ENCODE peak calls at places on chromosome 19, in four cellular contexts. T is psoas muscle, B is astrocyte, U is bronchial epithelial cell. Q is an unnamed sample.
A peak's percentile ranks its signal among the peaks of the same experiment; 100 is the strongest.

GRCh38 chr19:19427935-19428334 is 22.5 kb downstream of the GATAD2A start:
- DNase-seq in T (no peak), B (no peak), U (no peak), Q (no peak)

GRCh38 chr19:28497137-28497536 is 715.8 kb downstream of the UQCRFS1 start:
- DNase-seq in T (no peak), B (peak; percentile 85), U (peak; percentile 54), Q (no peak)

GRCh38 chr19:7554990-7555864 is 19.7 kb downstream of the PNPLA6 start:
- DNase-seq in T (peak; percentile 53), B (no peak), U (no peak), Q (no peak)

GRCh38 chr19:44602071-44602470 is 11.3 kb upstream of the IGSF23 start:
- DNase-seq in T (no peak), B (no peak), U (peak; percentile 58), Q (no peak)

GRCh38 chr19:28319918-28320317 is 893.0 kb downstream of the UQCRFS1 start:
- DNase-seq in T (no peak), B (no peak), U (no peak), Q (no peak)

GRCh38 chr19:7679017-7679720 is 1.5 kb upstream of the TRAPPC5 start:
- DNase-seq in T (peak; percentile 64), B (no peak), U (peak; percentile 6), Q (peak; percentile 60)

GRCh38 chr19:48963371-48964204 is 1.5 kb upstream of the FTL start:
- DNase-seq in T (peak; percentile 88), B (peak; percentile 51), U (peak; percentile 56), Q (peak; percentile 86)

GRCh38 chr19:2613507-2614295 is 88.8 kb downstream of the GNG7 start:
- DNase-seq in T (peak; percentile 64), B (no peak), U (no peak), Q (peak; percentile 65)

GRCh38 chr19:19568802-19569756 is 31.0 kb downstream of the CILP2 start:
- DNase-seq in T (no peak), B (peak; percentile 59), U (peak; percentile 3), Q (no peak)

GRCh38 chr19:28465317-28466086 is 747.4 kb downstream of the UQCRFS1 start:
- DNase-seq in T (no peak), B (peak; percentile 35), U (peak; percentile 17), Q (no peak)

GRCh38 chr19:38084196-38084595 is 139.8 kb downstream of the DPF1 start:
- DNase-seq in T (no peak), B (no peak), U (no peak), Q (no peak)

GRCh38 chr19:18440421-18440877 is 2.5 kb upstream of the ISYNA1 start:
- DNase-seq in T (no peak), B (no peak), U (peak; percentile 8), Q (no peak)

GRCh38 chr19:54523403-54523802 is 20.8 kb downstream of the LAIR2 start:
- DNase-seq in T (no peak), B (no peak), U (peak; percentile 52), Q (peak; percentile 50)

GRCh38 chr19:57719901-57720519 is 7.4 kb downstream of the ZNF671 start:
- DNase-seq in T (no peak), B (no peak), U (no peak), Q (no peak)

GRCh38 chr19:593055-593454 is 3.4 kb downstream of the HCN2 start:
- DNase-seq in T (no peak), B (no peak), U (no peak), Q (no peak)

GRCh38 chr19:16355293-16356043 is 30.8 kb downstream of the KLF2 start:
- DNase-seq in T (no peak), B (no peak), U (no peak), Q (no peak)

GRCh38 chr19:2695288-2695866 is 7.1 kb downstream of the GNG7 start:
- DNase-seq in T (no peak), B (no peak), U (no peak), Q (no peak)

DNA sequence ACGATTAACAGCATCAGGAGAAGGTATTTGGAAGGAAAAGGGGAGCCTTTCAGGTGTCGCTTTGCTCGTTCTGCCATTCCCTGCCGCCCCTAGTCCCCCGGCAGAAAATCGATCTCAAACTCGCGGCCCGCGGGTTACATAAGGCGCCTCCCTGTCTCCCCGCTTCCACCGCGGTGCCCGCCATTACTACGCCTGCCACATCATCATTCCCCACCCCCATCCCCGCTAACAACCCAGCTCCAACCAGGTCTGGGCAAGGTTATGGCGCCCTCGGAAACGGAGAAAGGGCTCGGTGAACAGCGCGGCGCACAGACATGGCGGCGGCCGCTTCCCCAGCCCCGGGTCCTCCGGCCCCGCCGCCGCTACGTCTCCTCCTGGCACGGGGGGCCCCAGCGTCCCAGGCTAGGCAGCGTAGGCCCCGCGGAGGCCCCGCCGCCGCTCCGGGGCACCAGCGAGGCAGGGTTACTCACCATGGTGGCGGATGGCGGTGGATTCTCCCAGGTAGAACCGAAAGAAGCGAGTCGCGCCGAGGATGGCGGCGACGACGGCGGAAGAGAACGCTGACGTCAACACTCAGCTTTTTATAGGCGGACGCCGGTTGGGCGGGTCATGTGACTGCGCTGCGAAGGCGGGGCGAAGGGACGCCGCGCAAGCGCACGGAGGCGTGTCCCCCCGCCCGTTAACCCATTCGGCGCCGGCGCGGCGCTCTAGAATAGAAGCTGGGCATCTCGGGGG is at the start of gene EEF2:
- DNase-seq in T (peak; percentile 96), B (peak; percentile 57), U (peak; percentile 49), Q (peak; percentile 91)
- TF ChIP-seq CTCF in T (no peak), B (no peak), U (no peak), Q (no peak)

GRCh38 chr19:10516671-10517286 is 468 bp downstream of the S1PR5 start:
- DNase-seq in T (no peak), B (no peak), U (peak; percentile 58), Q (no peak)
- H3K4me3 ChIP-seq in T (peak overlapping the region; percentile 52), B (no peak overlapping the region), U (peak overlapping the region; percentile 77), Q (no peak overlapping the region)

GRCh38 chr19:34274827-34275625 is 20.7 kb downstream of the GARRE1 start:
- DNase-seq in T (no peak), B (peak; percentile 97), U (no peak), Q (no peak)

GRCh38 chr19:34277244-34277643 is 22.9 kb downstream of the GARRE1 start:
- DNase-seq in T (no peak), B (no peak), U (no peak), Q (no peak)

GRCh38 chr19:34274284-34274826 is 20.0 kb downstream of the GARRE1 start:
- DNase-seq in T (no peak), B (peak; percentile 64), U (no peak), Q (no peak)

GRCh38 chr19:34276614-34277013 is 22.3 kb downstream of the GARRE1 start:
- DNase-seq in T (no peak), B (no peak), U (no peak), Q (no peak)

GRCh38 chr19:34275705-34276104 is 21.4 kb downstream of the GARRE1 start:
- DNase-seq in T (no peak), B (no peak), U (no peak), Q (no peak)
- TF ChIP-seq CTCF in T (no peak), B (no peak), U (no peak), Q (no peak)

GRCh38 chr19:10105241-10106099 is 692 bp upstream of the PPAN start:
- DNase-seq in T (no peak), B (no peak), U (no peak), Q (no peak)
- H3K4me3 ChIP-seq in T (peak overlapping the region; percentile 90), B (no peak overlapping the region), U (no peak overlapping the region), Q (peak overlapping the region; percentile 56)

Q was measured in GM06990.